ENCODE peak calls at places on chromosomes 12 and 14, in eight cellular contexts. U, O, A, K, N, H, I and X are unnamed samples.

GRCh38 chr14:104352493-104353220 is 214.3 kb downstream of the KIF26A start:
- DNase-seq in U (no peak), O (peak), A (no peak), K (no peak), N (no peak), H (no peak), I (no peak), X (peak)

GRCh38 chr12:121494093-121494787 is 86.6 kb downstream of the KDM2B start:
- DNase-seq in U (peak), O (peak), A (peak), K (peak), N (peak), H (peak), I (peak), X (no peak)

GRCh38 chr14:62162998-62163589 is 400.9 kb downstream of the SNAPC1 start:
- DNase-seq in U (peak), O (peak), A (peak), K (no peak), N (peak), H (peak), I (no peak), X (no peak)

GRCh38 chr14:38391334-38391733 is 135.4 kb upstream of the CLEC14A start:
- DNase-seq in U (no peak), O (no peak), A (no peak), K (no peak), N (peak), H (peak), I (no peak), X (no peak)

GRCh38 chr12:69483700-69484099 is 13.5 kb downstream of the FRS2 start:
- DNase-seq in U (no peak), O (no peak), A (no peak), K (no peak), N (no peak), H (no peak), I (no peak), X (no peak)

GRCh38 chr12:131095826-131096680 is 142.3 kb downstream of the ADGRD1 start:
- DNase-seq in U (no peak), O (peak), A (no peak), K (no peak), N (no peak), H (no peak), I (peak), X (no peak)

GRCh38 chr12:45439039-45439438 is 223.1 kb downstream of the ANO6 start:
- DNase-seq in U (peak), O (no peak), A (no peak), K (no peak), N (peak), H (peak), I (no peak), X (no peak)

GRCh38 chr12:55906056-55906455 is 21.6 kb downstream of the PYM1 start:
- DNase-seq in U (peak), O (no peak), A (no peak), K (no peak), N (peak), H (no peak), I (no peak), X (no peak)

GRCh38 chr12:58106185-58106584 is 164.8 kb downstream of the ATP23 start:
- DNase-seq in U (no peak), O (no peak), A (no peak), K (no peak), N (no peak), H (no peak), I (no peak), X (no peak)

GRCh38 chr12:2266666-2267623 is 214.2 kb downstream of the CACNA1C start:
- DNase-seq in U (no peak), O (no peak), A (peak), K (no peak), N (peak), H (peak), I (no peak), X (no peak)

GRCh38 chr12:53927220-53928029 is 11.2 kb upstream of the HOXC13 start:
- DNase-seq in U (no peak), O (peak), A (no peak), K (no peak), N (no peak), H (no peak), I (no peak), X (no peak)

GRCh38 chr12:45725631-45726593 is 3.6 kb upstream of the ARID2 start:
- DNase-seq in U (peak), O (no peak), A (peak), K (no peak), N (peak), H (peak), I (no peak), X (peak)

GRCh38 chr14:103311171-103311997 is 22.7 kb upstream of the EIF5 start:
- DNase-seq in U (no peak), O (no peak), A (no peak), K (no peak), N (no peak), H (no peak), I (peak), X (no peak)

GRCh38 chr12:9668141-9669018 is 1.1 kb upstream of the CLEC2D start:
- DNase-seq in U (no peak), O (no peak), A (no peak), K (no peak), N (peak), H (no peak), I (no peak), X (no peak)

GRCh38 chr14:71235865-71236264 is 328.6 kb downstream of the PCNX1 start:
- DNase-seq in U (no peak), O (no peak), A (no peak), K (no peak), N (peak), H (no peak), I (no peak), X (no peak)

GRCh38 chr12:12016284-12017100 is 54.2 kb upstream of the BCL2L14 start:
- DNase-seq in U (no peak), O (no peak), A (no peak), K (no peak), N (no peak), H (no peak), I (no peak), X (no peak)

GRCh38 chr14:92712654-92713051 is 35.8 kb downstream of the LGMN start:
- DNase-seq in U (no peak), O (no peak), A (no peak), K (no peak), N (no peak), H (no peak), I (no peak), X (no peak)

GRCh38 chr12:109736552-109737108 is 23.0 kb downstream of the FAM222A start:
- DNase-seq in U (peak), O (peak), A (peak), K (no peak), N (peak), H (peak), I (peak), X (no peak)